ENCODE peak calls at places on chromosome 16, in seven cellular contexts. Y, Z, S, V, L, B and X are unnamed samples. For H3K4me1, the result is how much of the 10 kb centered on the place peaks cover.

GRCh38 chr16:51113254-51114125 is 37.6 kb downstream of the SALL1 start:
- DNase-seq in Y (no peak), Z (no peak), S (no peak), V (no peak), L (no peak), B (no peak), X (no peak)

GRCh38 chr16:14957576-14958322 is 17.1 kb upstream of the PDXDC1 start:
- DNase-seq in Y (no peak), Z (no peak), S (no peak), V (no peak), L (no peak), B (no peak), X (no peak)

GRCh38 chr16:28985206-28985605 is 354 bp downstream of the LAT start:
- DNase-seq in Y (no peak), Z (no peak), S (no peak), V (no peak), L (no peak), B (no peak), X (no peak)

GRCh38 chr16:48184681-48185080 is 28.9 kb upstream of the ABCC12 start:
- DNase-seq in Y (no peak), Z (no peak), S (no peak), V (no peak), L (no peak), B (no peak), X (no peak)

GRCh38 chr16:86033016-86033474 is 134.1 kb downstream of the IRF8 start:
- DNase-seq in Y (no peak), Z (no peak), S (no peak), V (no peak), L (no peak), B (no peak), X (no peak)

GRCh38 chr16:57653936-57654335 is 14.2 kb upstream of the ADGRG3 start:
- DNase-seq in Y (no peak), Z (no peak), S (no peak), V (no peak), L (no peak), B (no peak), X (no peak)

GRCh38 chr16:65122974-65123845 is 1.3 kb upstream of the CDH11 start:
- DNase-seq in Y (no peak), Z (no peak), S (no peak), V (peak), L (no peak), B (peak), X (peak)

GRCh38 chr16:24001706-24002105 is 165.9 kb downstream of the PRKCB start:
- DNase-seq in Y (no peak), Z (no peak), S (no peak), V (no peak), L (no peak), B (no peak), X (no peak)

GRCh38 chr16:12452549-12452948 is 351.1 kb downstream of the CPPED1 start:
- DNase-seq in Y (no peak), Z (no peak), S (no peak), V (no peak), L (no peak), B (no peak), X (no peak)

GRCh38 chr16:51243836-51244483 is 92.9 kb upstream of the SALL1 start:
- DNase-seq in Y (peak), Z (no peak), S (no peak), V (no peak), L (no peak), B (peak), X (no peak)

GRCh38 chr16:19153876-19154275 is 14.2 kb upstream of the SYT17 start:
- DNase-seq in Y (no peak), Z (no peak), S (peak), V (no peak), L (peak), B (no peak), X (no peak)

GRCh38 chr16:53518550-53519416 is 15.8 kb upstream of the AKTIP start:
- DNase-seq in Y (peak), Z (no peak), S (no peak), V (peak), L (peak), B (peak), X (no peak)

GRCh38 chr16:84832488-84833141 is 12.8 kb downstream of the CRISPLD2 start:
- DNase-seq in Y (peak), Z (peak), S (no peak), V (peak), L (no peak), B (peak), X (no peak)

GRCh38 chr16:24508614-24509013 is 30.8 kb upstream of the RBBP6 start:
- DNase-seq in Y (no peak), Z (no peak), S (no peak), V (no peak), L (no peak), B (no peak), X (peak)

GRCh38 chr16:17224859-17225258 is 245.9 kb downstream of the XYLT1 start:
- DNase-seq in Y (peak), Z (peak), S (no peak), V (peak), L (peak), B (peak), X (peak)

GRCh38 chr16:57987441-57988177 is 12.9 kb downstream of the ZNF319 start:
- DNase-seq in Y (no peak), Z (no peak), S (no peak), V (no peak), L (no peak), B (no peak), X (no peak)

GRCh38 chr16:58418601-58419000 is 26.3 kb downstream of the GINS3 start:
- DNase-seq in Y (no peak), Z (no peak), S (no peak), V (peak), L (peak), B (no peak), X (no peak)

GRCh38 chr16:49588061-49588460 is 214.5 kb downstream of the C16orf78 start:
- DNase-seq in Y (no peak), Z (no peak), S (no peak), V (no peak), L (no peak), B (no peak), X (no peak)

GRCh38 chr16:27566417-27566816 is 16.5 kb downstream of the KATNIP start:
- DNase-seq in Y (no peak), Z (no peak), S (no peak), V (no peak), L (no peak), B (peak), X (no peak)

GRCh38 chr16:51313204-51313603 is 162.1 kb upstream of the SALL1 start:
- DNase-seq in Y (no peak), Z (no peak), S (no peak), V (no peak), L (no peak), B (no peak), X (peak)

GRCh38 chr16:49463529-49463928 is 89.9 kb downstream of the C16orf78 start:
- DNase-seq in Y (peak), Z (peak), S (no peak), V (no peak), L (peak), B (peak), X (no peak)

GRCh38 chr16:12898556-12898955 is 2.8 kb upstream of the SHISA9 start:
- DNase-seq in Y (no peak), Z (no peak), S (no peak), V (no peak), L (peak), B (no peak), X (no peak)

GRCh38 chr16:73049051-73049910 is 1.4 kb upstream of the ZFHX3 start:
- DNase-seq in Y (no peak), Z (no peak), S (no peak), V (no peak), L (no peak), B (no peak), X (no peak)

GRCh38 chr16:85697441-85697840 is 8.7 kb upstream of the GINS2 start:
- DNase-seq in Y (no peak), Z (no peak), S (no peak), V (no peak), L (no peak), B (no peak), X (no peak)

GRCh38 chr16:14238756-14239155 is 167.6 kb downstream of the MRTFB start:
- DNase-seq in Y (no peak), Z (no peak), S (no peak), V (no peak), L (no peak), B (no peak), X (no peak)

GRCh38 chr16:2751577-2752034 is 832 bp upstream of the SRRM2 start:
- DNase-seq in Y (no peak), Z (no peak), S (peak), V (no peak), L (peak), B (no peak), X (no peak)

GRCh38 chr16:64983226-64983625 is 138.6 kb downstream of the CDH11 start:
- DNase-seq in Y (no peak), Z (no peak), S (no peak), V (no peak), L (no peak), B (no peak), X (no peak)

GRCh38 chr16:76985362-76985761 is 205.6 kb upstream of the MON1B start:
- DNase-seq in Y (no peak), Z (no peak), S (no peak), V (no peak), L (no peak), B (no peak), X (no peak)

GRCh38 chr16:52603015-52603414 is 56.1 kb upstream of the TOX3 start:
- DNase-seq in Y (peak), Z (no peak), S (no peak), V (no peak), L (no peak), B (peak), X (no peak)

DNA sequence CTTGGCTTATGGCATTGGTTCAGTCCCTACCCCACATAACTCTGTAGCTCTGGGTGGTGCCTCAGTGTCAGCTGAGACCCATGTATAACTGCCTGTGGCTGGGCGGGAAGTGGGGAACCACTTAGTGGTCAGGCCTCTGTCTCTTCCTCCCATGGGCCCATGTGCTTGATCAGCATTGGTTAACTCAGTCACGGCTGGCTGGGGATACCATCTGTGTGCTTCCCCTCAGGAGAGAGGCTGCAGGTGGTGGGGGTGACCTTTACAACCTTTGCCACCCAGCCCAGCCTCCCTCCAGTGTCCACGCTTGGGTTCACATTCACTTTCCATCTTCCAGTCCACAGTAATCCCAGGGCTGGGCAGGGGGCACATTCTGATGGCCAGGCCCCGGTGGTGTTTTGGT is 10.3 kb upstream of the NFATC3 start:
- DNase-seq in Y (peak), Z (peak), S (no peak), V (no peak), L (peak), B (no peak), X (no peak)
- H3K4me1 ChIP-seq in Y (under half), Z (under half), S (under half), V (half or more), L (half or more), B (under half), X (under half)

GRCh38 chr16:78122774-78123315 is 23.4 kb downstream of the WWOX start:
- DNase-seq in Y (peak), Z (no peak), S (peak), V (no peak), L (peak), B (no peak), X (peak)
- TF ChIP-seq CTCF in Y (peak), Z (peak), S (peak), V (peak), L (peak), B (peak), X (peak)

GRCh38 chr16:81000873-81001272 is 5.8 kb downstream of the CMC2 start:
- DNase-seq in Y (no peak), Z (no peak), S (no peak), V (no peak), L (no peak), B (no peak), X (no peak)
- H3K4me1 ChIP-seq in Y (under half), Z (under half), S (under half), V (half or more), L (under half), B (under half), X (under half)

GRCh38 chr16:88309174-88309904 is 73.4 kb upstream of the ZNF469 start:
- DNase-seq in Y (no peak), Z (no peak), S (no peak), V (no peak), L (no peak), B (no peak), X (no peak)

GRCh38 chr16:88310796-88311605 is 71.8 kb upstream of the ZNF469 start:
- DNase-seq in Y (no peak), Z (no peak), S (no peak), V (no peak), L (no peak), B (no peak), X (no peak)

GRCh38 chr16:88312732-88313131 is 70.0 kb upstream of the ZNF469 start:
- DNase-seq in Y (no peak), Z (no peak), S (no peak), V (no peak), L (no peak), B (no peak), X (no peak)

GRCh38 chr16:88308441-88309173 is 74.2 kb upstream of the ZNF469 start:
- DNase-seq in Y (no peak), Z (no peak), S (no peak), V (no peak), L (no peak), B (no peak), X (no peak)

DNA sequence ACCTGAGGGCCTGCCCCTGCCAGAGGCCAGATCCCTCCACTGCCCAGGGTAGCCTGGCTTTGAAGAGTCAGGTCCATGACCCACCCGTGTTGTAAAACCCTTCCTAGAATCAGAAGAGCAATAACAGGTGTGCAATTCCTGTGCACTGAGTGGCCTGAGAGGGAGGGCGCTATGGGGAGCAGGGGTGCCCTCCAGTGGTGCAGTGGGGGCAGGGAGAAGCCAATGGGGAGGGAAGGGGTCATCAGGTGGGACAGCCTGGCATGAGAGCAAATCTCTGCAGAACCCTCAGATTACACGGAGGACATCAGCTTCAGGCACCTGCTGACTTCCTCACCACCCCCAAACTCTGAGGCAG is 72.9 kb upstream of the ZNF469 start:
- DNase-seq in Y (no peak), Z (no peak), S (no peak), V (no peak), L (peak), B (no peak), X (no peak)
- TF ChIP-seq CTCF in Y (no peak), Z (no peak), S (peak), V (no peak), L (peak), B (no peak), X (peak)

GRCh38 chr16:22635801-22636200 is 125.1 kb downstream of the NPIPB5 start:
- DNase-seq in Y (no peak), Z (no peak), S (no peak), V (no peak), L (no peak), B (no peak), X (no peak)
- H3K4me1 ChIP-seq in Y (under half), Z (under half), S (under half), V (under half), L (under half), B (under half), X (under half)

DNA sequence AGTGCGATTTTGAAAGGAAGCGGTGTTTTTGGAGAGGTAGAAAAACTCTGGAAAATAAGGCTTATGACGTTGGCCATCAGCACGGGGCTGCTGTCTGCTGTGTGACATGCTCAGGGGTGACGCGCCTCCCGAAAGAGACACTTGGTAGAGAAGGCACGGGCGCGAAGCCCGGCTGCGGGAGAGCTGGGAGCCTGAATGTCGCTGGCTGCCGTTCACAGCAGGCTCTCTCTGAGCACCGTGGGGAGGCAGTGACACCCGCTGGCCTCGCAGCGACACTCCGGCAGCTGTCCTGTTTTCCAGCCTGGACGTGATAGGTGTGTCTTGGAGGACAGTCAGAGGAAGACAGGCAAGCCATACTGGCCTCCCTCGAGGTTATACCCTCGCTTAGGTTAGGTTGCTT is 759.1 kb upstream of the RBFOX1 start:
- DNase-seq in Y (peak), Z (no peak), S (no peak), V (no peak), L (no peak), B (peak), X (no peak)
- TF ChIP-seq CTCF in Y (no peak), Z (no peak), S (no peak), V (no peak), L (no peak), B (peak), X (no peak)

GRCh38 chr16:1177750-1178149 is 24.8 kb downstream of the CACNA1H start:
- DNase-seq in Y (no peak), Z (no peak), S (no peak), V (no peak), L (no peak), B (no peak), X (no peak)
- H3K4me1 ChIP-seq in Y (under half), Z (half or more), S (under half), V (under half), L (under half), B (under half), X (under half)